ENCODE peak calls at places on chromosomes 6 and 20, in four cellular contexts. One of them, this sample, is unnamed.

GRCh38 chr6:151043944-151044343 is 178.4 kb downstream of the MTHFD1L start:
- DNase-seq in Peyer's patch: no peak
- DNase-seq in mammary epithelial cell: no peak
- DNase-seq in HCT116: no peak
- DNase-seq in this sample: no peak

GRCh38 chr20:47887477-47888080 is 102.3 kb upstream of the SULF2 start:
- DNase-seq in mammary epithelial cell: no peak
- DNase-seq in HCT116: no peak
- DNase-seq in Peyer's patch: no peak
- DNase-seq in this sample: no peak

GRCh38 chr20:21262812-21263211 is 40.3 kb upstream of the XRN2 start:
- DNase-seq in HCT116: no peak
- DNase-seq in mammary epithelial cell: no peak
- DNase-seq in Peyer's patch: no peak
- DNase-seq in this sample: no peak

GRCh38 chr20:15542655-15543054 is 1030.6 kb downstream of the KIF16B start:
- DNase-seq in mammary epithelial cell: no peak
- DNase-seq in HCT116: no peak
- DNase-seq in Peyer's patch: no peak
- DNase-seq in this sample: no peak

GRCh38 chr20:39338977-39339376 is 376.8 kb downstream of the DHX35 start:
- DNase-seq in HCT116: no peak
- DNase-seq in mammary epithelial cell: no peak
- DNase-seq in Peyer's patch: no peak
- DNase-seq in this sample: no peak

GRCh38 chr20:49790077-49790798 is 22.4 kb upstream of the SLC9A8 start:
- DNase-seq in HCT116: no peak
- DNase-seq in Peyer's patch: no peak
- DNase-seq in mammary epithelial cell: no peak
- DNase-seq in this sample: no peak

GRCh38 chr6:12034349-12034748 is 22.2 kb downstream of the HIVEP1 start:
- DNase-seq in HCT116: no peak
- DNase-seq in mammary epithelial cell: no peak
- DNase-seq in Peyer's patch: no peak
- DNase-seq in this sample: no peak

GRCh38 chr6:42369568-42369967 is 82.2 kb downstream of the TRERF1 start:
- DNase-seq in HCT116: no peak
- DNase-seq in mammary epithelial cell: peak; percentile 6
- DNase-seq in Peyer's patch: no peak
- DNase-seq in this sample: no peak

GRCh38 chr6:131782764-131783163 is 25.1 kb upstream of the ENPP1 start:
- DNase-seq in mammary epithelial cell: no peak
- DNase-seq in Peyer's patch: no peak
- DNase-seq in HCT116: no peak
- DNase-seq in this sample: no peak

DNA sequence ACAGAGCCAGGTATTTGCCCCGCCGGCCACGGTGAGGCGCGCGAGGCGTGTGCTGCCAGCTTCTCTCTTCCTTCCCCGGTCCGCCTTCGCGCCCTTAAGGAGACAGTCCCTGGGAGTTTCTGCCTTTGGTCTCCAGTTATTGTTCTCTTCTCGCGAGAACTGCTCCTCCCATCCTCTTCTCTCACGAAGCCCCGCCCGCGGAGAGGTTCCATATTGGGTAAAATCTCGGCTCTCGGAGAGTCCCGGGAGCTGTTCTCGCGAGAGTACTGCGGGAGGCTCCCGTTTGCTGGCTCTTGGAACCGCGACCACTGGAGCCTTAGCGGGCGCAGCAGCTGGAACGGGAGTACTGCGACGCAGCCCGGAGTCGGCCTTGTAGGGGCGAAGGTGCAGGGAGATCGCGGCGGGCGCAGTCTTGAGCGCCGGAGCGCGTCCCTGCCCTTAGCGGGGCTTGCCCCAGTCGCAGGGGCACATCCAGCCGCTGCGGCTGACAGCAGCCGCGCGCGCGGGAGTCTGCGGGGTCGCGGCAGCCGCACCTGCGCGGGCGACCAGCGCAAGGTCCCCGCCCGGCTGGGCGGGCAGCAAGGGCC is at the start of gene MAPK14:
- DNase-seq in mammary epithelial cell: peak; percentile 99
- DNase-seq in HCT116: peak; percentile 100
- DNase-seq in Peyer's patch: peak; percentile 99
- DNase-seq in this sample: peak; percentile 96
- H3K27ac ChIP-seq in mammary epithelial cell: peak within 1 kb of the TSS; percentile 91
- H3K27ac ChIP-seq in HCT116: peak within 1 kb of the TSS; percentile 86
- H3K27ac ChIP-seq in Peyer's patch: peak within 1 kb of the TSS; percentile 96
- H3K27ac ChIP-seq in this sample: peak within 1 kb of the TSS; percentile 85

GRCh38 chr20:37938181-37938775 is 35.4 kb downstream of the VSTM2L start:
- DNase-seq in HCT116: no peak
- DNase-seq in mammary epithelial cell: no peak
- DNase-seq in Peyer's patch: no peak
- DNase-seq in this sample: no peak

GRCh38 chr20:37937686-37938085 is 34.8 kb downstream of the VSTM2L start:
- DNase-seq in HCT116: no peak
- DNase-seq in mammary epithelial cell: no peak
- DNase-seq in Peyer's patch: no peak
- DNase-seq in this sample: no peak

GRCh38 chr20:37936041-37936440 is 33.1 kb downstream of the VSTM2L start:
- DNase-seq in HCT116: no peak
- DNase-seq in Peyer's patch: no peak
- DNase-seq in mammary epithelial cell: no peak
- DNase-seq in this sample: no peak

GRCh38 chr20:37935435-37935834 is 32.5 kb downstream of the VSTM2L start:
- DNase-seq in mammary epithelial cell: no peak
- DNase-seq in HCT116: no peak
- DNase-seq in Peyer's patch: peak; percentile 43
- DNase-seq in this sample: no peak

GRCh38 chr20:37936451-37936850 is 33.5 kb downstream of the VSTM2L start:
- DNase-seq in Peyer's patch: no peak
- DNase-seq in HCT116: no peak
- DNase-seq in mammary epithelial cell: no peak
- DNase-seq in this sample: no peak
- TF ChIP-seq CTCF in Peyer's patch: no peak
- TF ChIP-seq CTCF in HCT116: no peak
- TF ChIP-seq CTCF in mammary epithelial cell: no peak
- TF ChIP-seq CTCF in this sample: no peak

DNA sequence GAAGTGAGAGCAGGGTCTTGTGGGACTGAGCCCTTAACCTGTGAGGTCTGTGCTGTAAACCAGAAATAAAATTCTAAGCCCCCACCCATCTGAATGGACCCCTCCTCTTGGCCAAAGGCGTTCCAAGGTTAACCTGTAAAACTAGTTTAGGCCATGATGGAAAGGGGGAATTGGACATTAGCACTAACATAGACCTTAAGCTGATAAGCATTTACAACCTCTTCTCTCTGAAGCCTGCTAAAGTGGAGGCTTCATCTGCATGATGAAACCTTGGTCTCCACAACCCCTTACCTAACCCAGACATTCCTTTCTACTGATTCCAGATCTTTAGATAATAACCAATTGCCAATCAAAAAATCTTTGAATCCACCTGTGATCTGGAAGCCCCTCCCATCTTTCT is 25.8 kb downstream of the PIGT start:
- DNase-seq in mammary epithelial cell: no peak
- DNase-seq in Peyer's patch: no peak
- DNase-seq in HCT116: no peak
- DNase-seq in this sample: no peak
- H3K27ac ChIP-seq in mammary epithelial cell: no peak overlapping the region
- H3K27ac ChIP-seq in Peyer's patch: no peak overlapping the region
- H3K27ac ChIP-seq in HCT116: no peak overlapping the region
- H3K27ac ChIP-seq in this sample: no peak overlapping the region

GRCh38 chr20:32470025-32470861 is 112.1 kb downstream of the ASXL1 start:
- DNase-seq in mammary epithelial cell: peak; percentile 20
- DNase-seq in HCT116: peak; percentile 16
- DNase-seq in Peyer's patch: no peak
- DNase-seq in this sample: no peak
- TF ChIP-seq CTCF in mammary epithelial cell: peak; percentile 37
- TF ChIP-seq CTCF in HCT116: peak; percentile 50
- TF ChIP-seq CTCF in Peyer's patch: peak; percentile 51
- TF ChIP-seq CTCF in this sample: peak; percentile 31

GRCh38 chr6:160131636-160132296 is 10.2 kb downstream of the SLC22A1 start:
- DNase-seq in mammary epithelial cell: no peak
- DNase-seq in HCT116: no peak
- DNase-seq in Peyer's patch: no peak
- DNase-seq in this sample: no peak

GRCh38 chr6:160130729-160131484 is 9.3 kb downstream of the SLC22A1 start:
- DNase-seq in mammary epithelial cell: no peak
- DNase-seq in Peyer's patch: no peak
- DNase-seq in HCT116: no peak
- DNase-seq in this sample: no peak

GRCh38 chr6:160132776-160133338 is 11.2 kb downstream of the SLC22A1 start:
- DNase-seq in mammary epithelial cell: peak; percentile 14
- DNase-seq in HCT116: no peak
- DNase-seq in Peyer's patch: no peak
- DNase-seq in this sample: no peak

GRCh38 chr6:160133441-160134336 is 12.1 kb downstream of the SLC22A1 start:
- DNase-seq in Peyer's patch: no peak
- DNase-seq in HCT116: no peak
- DNase-seq in mammary epithelial cell: no peak
- DNase-seq in this sample: no peak

DNA sequence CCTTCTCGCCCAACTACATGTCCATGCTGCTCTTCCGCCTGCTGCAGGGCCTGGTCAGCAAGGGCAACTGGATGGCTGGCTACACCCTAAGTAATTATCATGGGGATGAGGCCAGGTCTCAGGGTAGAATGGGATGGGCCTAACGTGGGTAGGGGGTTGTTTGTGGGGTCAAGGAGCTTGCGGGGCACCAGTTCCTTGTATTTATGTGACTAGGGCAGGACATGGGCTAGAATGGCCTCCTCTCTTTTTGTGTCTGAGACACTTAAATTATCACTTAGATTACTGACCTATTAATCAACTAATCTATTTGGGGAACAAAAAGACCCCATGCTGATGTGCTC is 10.7 kb downstream of the SLC22A1 start:
- DNase-seq in Peyer's patch: no peak
- DNase-seq in mammary epithelial cell: no peak
- DNase-seq in HCT116: no peak
- DNase-seq in this sample: no peak
- H3K27ac ChIP-seq in Peyer's patch: no peak overlapping the region
- H3K27ac ChIP-seq in mammary epithelial cell: no peak overlapping the region
- H3K27ac ChIP-seq in HCT116: no peak overlapping the region
- H3K27ac ChIP-seq in this sample: no peak overlapping the region

This sample was measured in CD4-positive, alpha-beta T cell.